ENCODE peak calls at places on chromosomes 4 and X, in nine cellular contexts. X is uterus, J is bronchial epithelial cell, U is tibial artery, P is astrocyte of the cerebellum, I is breast epithelium, V is GM12864, O is neural crest cell, F is nephron progenitor cell. T is an unnamed sample.

GRCh38 chr4:150961566-150961965 is 53.5 kb downstream of the LRBA start:
- DNase-seq in O (no peak), X (no peak), U (no peak), I (no peak), V (no peak), J (no peak), F (no peak), P (no peak), T (no peak)

GRCh38 chr4:156764846-156765245 is 206.8 kb downstream of the PDGFC start:
- DNase-seq in U (no peak), F (no peak), V (no peak), J (no peak), P (no peak), X (no peak), O (no peak), I (no peak), T (no peak)

GRCh38 chrX:130738638-130739195 is 164.3 kb downstream of the ENOX2 start:
- DNase-seq in F (no peak), P (no peak), X (no peak), O (no peak), I (no peak), U (no peak), J (no peak), V (no peak), T (no peak)

GRCh38 chr4:4575284-4576211 is 33.7 kb upstream of the STX18 start:
- DNase-seq in U (peak; percentile 70), V (no peak), O (peak; percentile 73), I (no peak), J (no peak), X (peak; percentile 55), P (no peak), F (peak; percentile 87), T (no peak)

GRCh38 chr4:27003602-27004238 is 143.1 kb downstream of the STIM2 start:
- DNase-seq in J (no peak), I (no peak), O (no peak), X (no peak), P (no peak), V (no peak), U (no peak), F (no peak), T (no peak)

GRCh38 chrX:64885850-64886249 is 90.4 kb downstream of the ZC4H2 start:
- DNase-seq in I (no peak), V (no peak), U (no peak), J (peak; percentile 2), O (no peak), F (peak; percentile 9), X (no peak), P (no peak), T (no peak)

GRCh38 chr4:1074077-1074476 is 39.3 kb downstream of the RNF212 start:
- DNase-seq in U (no peak), F (no peak), P (no peak), O (no peak), J (no peak), V (no peak), I (no peak), X (no peak), T (no peak)

GRCh38 chr4:82217986-82218715 is 155.6 kb downstream of the HNRNPD start:
- DNase-seq in I (no peak), O (no peak), V (no peak), J (peak; percentile 22), P (no peak), X (no peak), F (no peak), U (no peak), T (no peak)

GRCh38 chr4:145485120-145485519 is 3.5 kb downstream of the SMAD1 start:
- DNase-seq in X (no peak), U (no peak), I (no peak), O (no peak), V (no peak), F (no peak), P (no peak), J (no peak), T (no peak)

GRCh38 chr4:8376361-8377102 is 64.0 kb downstream of the ACOX3 start:
- DNase-seq in V (no peak), J (no peak), U (no peak), F (no peak), X (no peak), P (no peak), I (no peak), O (no peak), T (peak; percentile 91)

GRCh38 chr4:147843162-147843561 is 111.3 kb downstream of the ARHGAP10 start:
- DNase-seq in X (no peak), U (no peak), I (no peak), F (peak; percentile 26), V (no peak), O (no peak), J (peak; percentile 26), P (no peak), T (no peak)

GRCh38 chrX:13646154-13646549 is 6.8 kb upstream of the TCEANC start:
- DNase-seq in O (peak; percentile 48), I (peak; percentile 51), P (no peak), U (peak; percentile 67), F (peak; percentile 57), X (peak; percentile 55), V (no peak), J (peak; percentile 37), T (no peak)
- TF ChIP-seq CTCF in O (peak; percentile 65), I (no peak), P (peak; percentile 72), U (peak; percentile 52), F (peak; percentile 53), X (peak; percentile 43), V (peak; percentile 60), J (peak; percentile 69), T (peak; percentile 83)

GRCh38 chrX:1390621-1391369 is 1.1 kb downstream of the SLC25A6 start:
- DNase-seq in J (no peak), P (no peak), V (no peak), F (no peak), O (no peak), I (peak; percentile 43), U (peak; percentile 68), X (no peak), T (peak; percentile 64)

GRCh38 chrX:1392376-1393130 is 640 bp upstream of the SLC25A6 start:
- DNase-seq in X (no peak), J (peak; percentile 23), O (peak; percentile 43), P (peak; percentile 27), V (no peak), I (peak; percentile 73), F (peak; percentile 72), U (peak; percentile 87), T (peak; percentile 91)

GRCh38 chrX:1391370-1391706 is 575 bp downstream of the SLC25A6 start:
- DNase-seq in O (peak; percentile 91), F (peak; percentile 95), I (peak; percentile 15), P (no peak), U (no peak), X (no peak), V (no peak), J (peak; percentile 52), T (no peak)

GRCh38 chrX:1389993-1390285 is 2.0 kb downstream of the SLC25A6 start:
- DNase-seq in V (no peak), I (no peak), O (no peak), U (no peak), F (no peak), J (no peak), P (no peak), X (no peak), T (peak; percentile 51)

DNA sequence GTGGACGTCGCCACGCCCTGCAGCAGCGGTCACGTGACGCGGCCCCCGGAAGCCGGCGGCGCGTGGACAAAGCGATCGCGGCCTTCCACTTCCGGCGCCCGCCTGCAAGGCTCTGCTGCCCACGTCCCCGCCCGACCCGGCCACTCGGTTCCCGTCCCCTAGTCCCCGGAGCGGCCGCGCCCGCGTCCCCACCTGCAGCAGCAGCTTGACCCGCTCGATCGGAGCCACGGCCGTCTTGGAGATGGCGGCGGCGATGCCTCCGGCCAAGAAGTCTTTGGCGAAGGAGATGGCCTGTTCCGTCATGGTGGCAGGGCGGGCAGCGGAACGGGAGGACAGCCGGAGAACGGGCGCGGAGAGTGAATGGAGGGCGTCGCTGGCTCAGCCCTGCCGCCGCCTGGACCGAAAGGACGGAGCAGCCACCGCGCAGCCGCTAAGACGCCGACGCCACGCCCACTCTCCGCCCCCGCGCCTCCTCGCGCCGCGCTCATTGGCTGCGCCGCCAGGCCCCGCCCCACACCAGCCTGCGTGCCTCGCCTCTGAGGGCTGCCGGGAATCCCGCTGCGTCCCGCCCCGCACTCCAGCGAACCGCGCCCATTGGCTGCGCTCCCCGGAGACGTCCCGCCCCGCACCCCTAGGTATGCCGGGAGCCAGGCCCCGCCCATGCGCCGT is at the start of gene SLC25A6:
- DNase-seq in J (peak; percentile 88), P (peak; percentile 92), F (peak; percentile 99), O (peak; percentile 99), X (peak; percentile 100), I (peak; percentile 99), V (peak; percentile 89), U (peak; percentile 99), T (peak; percentile 100)
- TF ChIP-seq CTCF in J (no peak), P (no peak), F (no peak), O (peak; percentile 42), X (peak; percentile 2), I (peak; percentile 53), V (no peak), U (peak; percentile 19), T (peak; percentile 56)

DNA sequence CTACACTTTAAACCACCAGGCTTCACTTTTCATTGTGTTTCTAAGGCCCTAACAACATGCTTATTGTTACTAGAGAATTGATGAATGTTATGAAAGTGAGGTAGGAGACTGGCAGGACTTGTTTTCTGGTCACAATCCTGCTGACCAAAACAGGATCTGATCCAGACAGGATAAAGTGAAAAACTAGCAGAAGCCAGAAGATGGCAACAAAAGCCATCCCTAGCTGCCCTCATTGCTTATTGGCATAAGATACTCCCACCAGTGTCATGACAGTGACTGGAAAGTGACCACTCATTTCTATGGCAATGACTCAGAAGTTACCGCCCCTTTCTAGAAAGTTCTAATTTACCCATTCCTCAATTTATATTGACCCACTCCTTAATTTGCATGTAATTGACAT is 29.9 kb upstream of the FGG start:
- DNase-seq in J (no peak), O (no peak), V (no peak), F (no peak), I (no peak), X (no peak), P (no peak), U (no peak), T (no peak)
- TF ChIP-seq CTCF in J (no peak), O (no peak), V (no peak), F (no peak), I (no peak), X (no peak), P (no peak), U (no peak), T (no peak)

GRCh38 chrX:17778984-17779383 is 41.7 kb downstream of the SCML1 start:
- DNase-seq in O (no peak), P (no peak), J (peak; percentile 29), I (no peak), U (no peak), F (no peak), V (no peak), X (no peak), T (no peak)

GRCh38 chrX:17768997-17769396 is 31.7 kb downstream of the SCML1 start:
- DNase-seq in O (no peak), I (no peak), P (no peak), U (no peak), X (no peak), V (no peak), J (no peak), F (no peak), T (no peak)

GRCh38 chrX:17769701-17770269 is 32.5 kb downstream of the SCML1 start:
- DNase-seq in P (no peak), U (no peak), I (no peak), O (no peak), V (no peak), X (no peak), J (no peak), F (no peak), T (no peak)

GRCh38 chrX:17773221-17773876 is 36.1 kb downstream of the SCML1 start:
- DNase-seq in J (no peak), X (no peak), P (no peak), O (no peak), F (no peak), U (no peak), I (no peak), V (no peak), T (no peak)

GRCh38 chrX:17774053-17774452 is 36.8 kb downstream of the SCML1 start:
- DNase-seq in J (no peak), I (no peak), U (no peak), O (no peak), F (no peak), P (no peak), X (no peak), V (no peak), T (no peak)
- TF ChIP-seq CTCF in J (no peak), I (no peak), U (no peak), O (no peak), F (no peak), P (no peak), X (no peak), V (no peak), T (no peak)

T was measured in chondrocyte.